ENCODE peak calls at places on chromosomes 16 and 17, in four cellular contexts. T is heart left ventricle, Z is GM12878, X is right lobe of liver. M is an unnamed sample.

GRCh38 chr17:73297934-73298861 is 13.6 kb downstream of the CDC42EP4 start:
- ATAC-seq in T (peak), X (peak), Z (peak), M (no peak)

GRCh38 chr16:19283637-19284036 is 1.9 kb upstream of the CLEC19A start:
- ATAC-seq in X (no peak), T (no peak), Z (no peak), M (no peak)

GRCh38 chr17:77893144-77894044 is 65.1 kb upstream of the TNRC6C start:
- ATAC-seq in Z (peak), T (no peak), X (no peak), M (no peak)

GRCh38 chr16:69310479-69311114 is 553 bp upstream of the VPS4A start:
- ATAC-seq in Z (peak), T (no peak), X (no peak), M (no peak)

GRCh38 chr16:3776316-3776715 is 59.0 kb upstream of the TRAP1 start:
- ATAC-seq in Z (no peak), X (peak), T (no peak), M (no peak)

GRCh38 chr17:48726916-48727286 is 1.6 kb downstream of the HOXB13 start:
- ATAC-seq in Z (no peak), X (no peak), T (no peak), M (no peak)

GRCh38 chr16:89890200-89890599 is 16.8 kb downstream of the TCF25 start:
- ATAC-seq in T (no peak), X (no peak), Z (no peak), M (no peak)

GRCh38 chr16:6732166-6732565 is 600.5 kb upstream of the RBFOX1 start:
- ATAC-seq in Z (no peak), X (no peak), T (no peak), M (no peak)

GRCh38 chr17:20184977-20185619 is 175.9 kb downstream of the SPECC1 start:
- ATAC-seq in X (peak), Z (no peak), T (no peak), M (no peak)

GRCh38 chr17:79845601-79845949 is 6.3 kb upstream of the CBX4 start:
- ATAC-seq in Z (no peak), X (peak), T (peak), M (peak)

GRCh38 chr16:12257926-12258561 is 281.5 kb downstream of the SNX29 start:
- ATAC-seq in T (peak), Z (no peak), X (peak), M (no peak)

GRCh38 chr16:1097800-1098199 is 1.8 kb upstream of the C1QTNF8 start:
- ATAC-seq in X (no peak), T (peak), Z (no peak), M (peak)

GRCh38 chr17:6843241-6843890 is 11.8 kb upstream of the TEKT1 start:
- ATAC-seq in Z (peak), X (peak), T (no peak), M (no peak)

DNA sequence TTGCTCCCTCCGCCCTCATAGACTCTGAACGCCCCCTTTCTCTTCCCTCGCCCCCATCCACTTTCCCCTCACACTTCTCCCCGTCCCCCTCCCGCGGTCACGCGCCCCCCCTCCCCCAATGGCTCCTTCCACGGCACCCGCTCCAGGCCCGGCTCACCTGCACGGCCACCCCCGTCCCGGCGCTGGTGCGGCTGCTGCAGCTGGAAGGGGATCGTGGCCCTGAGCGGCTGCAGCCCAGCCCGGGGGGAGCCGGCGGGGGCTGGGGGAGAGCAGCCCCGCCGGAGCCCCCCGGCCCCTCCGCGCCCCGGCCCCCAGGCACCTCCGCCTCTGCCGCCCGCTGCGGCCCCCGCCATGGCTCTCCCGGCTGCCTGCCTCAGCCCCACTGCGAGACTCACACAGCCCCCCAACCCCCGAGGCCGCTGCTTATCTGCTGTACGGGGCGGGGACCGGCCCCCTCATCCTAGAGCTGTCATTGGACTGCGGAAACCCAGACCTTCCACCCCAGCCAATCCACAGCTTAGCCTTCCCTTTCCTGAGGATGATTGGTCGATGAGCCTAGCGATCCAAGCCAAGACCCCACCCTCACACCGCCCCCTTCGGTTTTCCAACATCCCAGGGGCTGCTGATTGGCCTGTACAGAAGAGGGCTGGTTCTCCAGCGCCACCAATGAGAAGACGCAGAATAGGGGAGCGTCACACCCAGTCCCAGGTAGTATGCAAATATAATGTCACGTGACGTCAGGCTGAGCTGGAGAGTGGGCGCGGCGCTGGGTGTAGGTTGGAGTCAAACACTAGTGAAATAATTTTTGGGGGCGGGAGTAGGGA is at the start of gene FAM117A:
- ATAC-seq in T (peak), X (peak), Z (peak), M (peak)
- TF ChIP-seq POLR2A in T (no peak), X (peak), Z (peak), M (peak)

DNA sequence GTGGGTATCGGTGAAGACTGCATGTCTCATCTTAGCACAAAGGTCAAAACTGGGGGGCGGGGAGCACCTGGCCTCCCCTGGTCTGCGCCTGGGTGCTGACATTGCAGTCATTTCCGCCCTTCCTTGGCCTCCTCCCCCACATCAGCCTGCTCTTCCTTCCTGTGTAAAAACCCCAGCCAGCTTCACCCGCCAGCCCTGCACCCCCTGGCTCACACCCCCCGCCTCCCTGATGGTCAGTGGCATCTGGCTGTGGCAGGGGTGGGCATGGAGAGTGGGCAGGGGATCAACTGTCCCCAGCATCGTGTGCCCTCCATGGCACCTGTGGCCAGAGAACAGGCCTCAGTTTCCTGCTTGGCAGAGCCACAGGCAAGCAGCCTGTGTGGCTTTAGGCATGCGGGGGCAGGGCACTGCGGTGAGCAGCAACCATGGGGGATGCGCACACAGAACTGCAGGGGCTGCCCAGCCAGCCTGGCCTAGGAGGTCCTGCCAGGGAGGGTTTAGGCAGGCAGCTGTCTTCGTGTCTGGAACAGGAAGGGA is 26.5 kb upstream of the LASP1NB start:
- ATAC-seq in Z (peak), X (peak), T (no peak), M (no peak)
- TF ChIP-seq POLR2A in Z (peak), X (no peak), T (no peak), M (no peak)

DNA sequence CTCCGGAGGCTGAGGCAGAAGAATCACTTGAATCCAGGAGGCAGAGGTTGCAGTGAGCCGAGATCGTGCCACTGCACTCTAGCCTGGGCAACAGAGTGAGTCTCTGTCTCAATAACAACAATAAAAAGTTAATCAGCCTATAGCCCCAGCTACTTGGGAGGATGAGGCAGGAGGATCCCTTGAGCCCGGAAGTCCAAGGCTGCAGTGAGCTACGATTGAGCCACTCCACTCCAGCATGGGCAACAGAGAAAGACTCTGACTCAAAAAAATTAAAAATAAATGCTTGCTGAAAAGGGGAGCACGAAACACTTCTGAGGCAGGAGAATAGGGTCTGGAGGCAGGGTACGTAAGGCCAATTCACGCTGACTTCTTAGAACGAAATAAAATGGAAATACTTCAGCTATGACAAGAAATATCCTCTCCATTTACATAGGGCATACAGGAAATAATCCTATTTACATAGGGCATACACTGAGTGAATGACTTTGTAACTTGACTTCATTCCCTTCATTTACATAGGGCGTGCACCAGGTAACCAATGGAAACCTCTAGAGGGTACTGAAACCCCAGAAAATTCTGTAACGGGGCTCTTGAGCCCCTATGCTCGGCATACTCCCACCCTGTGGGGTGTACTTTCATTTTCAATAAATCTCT is 3.2 kb upstream of the PRPSAP1 start:
- ATAC-seq in T (no peak), Z (no peak), X (no peak), M (no peak)
- TF ChIP-seq POLR2A in T (no peak), Z (no peak), X (no peak), M (no peak)

GRCh38 chr16:30372725-30373124 is 1.9 kb upstream of the MYL11 start:
- ATAC-seq in X (no peak), T (no peak), Z (no peak), M (no peak)
- TF ChIP-seq POLR2A in X (no peak), T (no peak), Z (no peak), M (no peak)

GRCh38 chr16:30559690-30560089 is 1.5 kb upstream of the ZNF764 start:
- ATAC-seq in X (no peak), T (no peak), Z (no peak), M (no peak)

GRCh38 chr16:30557397-30557949 is 701 bp downstream of the ZNF764 start:
- ATAC-seq in Z (peak), X (peak), T (peak), M (no peak)

GRCh38 chr16:30555848-30556473 is 2.2 kb downstream of the ZNF764 start:
- ATAC-seq in Z (no peak), X (no peak), T (no peak), M (no peak)

GRCh38 chr16:30558789-30559377 is 709 bp upstream of the ZNF764 start:
- ATAC-seq in Z (no peak), X (no peak), T (no peak), M (no peak)

DNA sequence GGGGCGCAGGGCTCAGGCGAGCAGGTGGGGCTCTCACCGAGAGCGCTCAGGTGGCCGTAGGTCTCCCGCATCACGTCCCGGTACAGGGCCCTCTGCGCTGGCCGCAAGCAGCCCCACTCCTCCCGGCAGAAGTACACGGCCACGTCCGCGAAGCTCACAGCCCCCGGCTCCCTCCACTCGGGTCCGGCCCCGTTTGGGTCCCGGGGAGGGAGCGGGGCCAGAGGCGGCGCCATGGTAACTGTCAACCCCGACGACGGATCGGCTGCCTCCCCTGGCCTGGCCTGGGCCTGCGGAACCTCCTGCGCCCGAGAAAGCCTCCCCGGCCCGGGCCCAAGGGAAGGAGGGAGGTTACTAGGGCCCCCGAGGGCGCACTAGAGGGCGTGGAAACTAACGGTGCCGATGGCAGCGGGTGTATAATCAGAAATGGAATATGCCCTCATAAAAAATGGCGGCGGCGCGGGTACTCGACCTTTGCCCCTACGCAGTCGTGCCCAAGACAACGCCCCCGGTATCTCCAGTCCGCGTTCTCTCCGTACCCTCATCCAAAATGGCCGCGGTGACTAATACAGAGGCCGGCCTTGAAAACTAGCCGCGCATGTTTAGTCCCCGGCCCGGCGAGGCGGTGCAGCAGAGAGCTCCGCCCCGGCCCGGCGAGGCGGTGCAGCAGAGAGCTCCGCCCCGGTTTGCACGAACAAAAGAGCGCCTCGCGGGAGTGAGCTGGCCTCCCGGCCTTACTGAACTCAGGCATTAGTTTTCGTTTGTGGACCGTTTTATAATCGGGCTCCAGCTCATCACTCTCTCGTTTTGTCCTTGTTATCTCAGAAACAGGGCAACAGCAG is at the start of gene ZNF764:
- ATAC-seq in T (peak), Z (peak), X (peak), M (peak)
- TF ChIP-seq POLR2A in T (no peak), Z (peak), X (peak), M (peak)

GRCh38 chr17:59842901-59843652 is 49.7 kb downstream of the TUBD1 start:
- ATAC-seq in X (peak), Z (peak), T (peak), M (no peak)

GRCh38 chr17:59846391-59847165 is 46.2 kb downstream of the TUBD1 start:
- ATAC-seq in Z (peak), X (peak), T (peak), M (peak)

GRCh38 chr17:59848385-59848668 is 44.4 kb downstream of the TUBD1 start:
- ATAC-seq in T (no peak), X (no peak), Z (no peak), M (no peak)

GRCh38 chr17:59845595-59846390 is 47.0 kb downstream of the TUBD1 start:
- ATAC-seq in X (peak), T (peak), Z (peak), M (peak)

GRCh38 chr17:59844884-59845594 is 47.7 kb downstream of the TUBD1 start:
- ATAC-seq in X (no peak), Z (no peak), T (no peak), M (no peak)
- TF ChIP-seq POLR2A in X (no peak), Z (no peak), T (no peak), M (no peak)

DNA sequence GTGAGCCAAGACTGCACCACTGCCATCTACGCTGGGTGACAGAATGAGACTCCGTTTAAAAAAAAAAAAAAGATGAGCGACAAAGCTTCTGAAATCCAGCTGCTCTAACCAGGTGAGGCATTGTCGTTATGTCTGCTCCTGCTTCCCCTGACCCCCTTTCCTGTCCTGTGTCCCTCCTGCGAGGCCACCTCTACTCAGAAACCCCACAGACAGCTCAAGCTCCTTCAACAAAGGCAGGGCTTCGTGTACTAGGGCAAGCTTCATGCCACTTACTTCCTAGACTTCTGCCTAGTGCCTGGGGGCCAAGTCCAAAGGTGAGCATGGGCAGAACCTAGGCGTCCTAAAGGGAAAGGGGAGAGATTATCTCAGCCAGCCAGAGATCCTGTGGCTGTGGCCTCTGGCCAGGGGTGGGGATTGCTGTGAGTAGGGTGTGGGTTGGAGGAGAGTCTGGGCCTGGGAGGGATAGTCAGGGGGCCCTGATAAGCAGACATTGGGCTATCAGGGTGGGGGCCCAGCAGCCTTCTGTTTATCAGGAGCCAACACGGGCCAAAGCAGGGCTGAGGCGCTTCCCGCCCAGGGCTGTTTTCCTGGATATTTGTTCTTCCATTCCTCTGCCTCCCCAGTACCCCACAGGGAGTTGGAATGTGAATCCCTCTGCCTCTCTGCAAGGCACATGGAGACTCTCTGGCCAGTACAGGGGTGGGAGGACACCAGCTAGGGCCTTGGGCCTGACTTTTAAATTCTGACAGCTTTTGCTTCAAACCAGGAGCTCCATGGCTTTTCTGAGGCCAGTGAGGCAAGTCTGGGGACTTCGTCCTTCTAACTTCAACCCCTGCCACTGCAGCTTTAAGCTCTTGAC is 10.4 kb downstream of the ERAL1 start:
- ATAC-seq in Z (peak), T (peak), X (peak), M (peak)
- TF ChIP-seq POLR2A in Z (no peak), T (no peak), X (no peak), M (no peak)

DNA sequence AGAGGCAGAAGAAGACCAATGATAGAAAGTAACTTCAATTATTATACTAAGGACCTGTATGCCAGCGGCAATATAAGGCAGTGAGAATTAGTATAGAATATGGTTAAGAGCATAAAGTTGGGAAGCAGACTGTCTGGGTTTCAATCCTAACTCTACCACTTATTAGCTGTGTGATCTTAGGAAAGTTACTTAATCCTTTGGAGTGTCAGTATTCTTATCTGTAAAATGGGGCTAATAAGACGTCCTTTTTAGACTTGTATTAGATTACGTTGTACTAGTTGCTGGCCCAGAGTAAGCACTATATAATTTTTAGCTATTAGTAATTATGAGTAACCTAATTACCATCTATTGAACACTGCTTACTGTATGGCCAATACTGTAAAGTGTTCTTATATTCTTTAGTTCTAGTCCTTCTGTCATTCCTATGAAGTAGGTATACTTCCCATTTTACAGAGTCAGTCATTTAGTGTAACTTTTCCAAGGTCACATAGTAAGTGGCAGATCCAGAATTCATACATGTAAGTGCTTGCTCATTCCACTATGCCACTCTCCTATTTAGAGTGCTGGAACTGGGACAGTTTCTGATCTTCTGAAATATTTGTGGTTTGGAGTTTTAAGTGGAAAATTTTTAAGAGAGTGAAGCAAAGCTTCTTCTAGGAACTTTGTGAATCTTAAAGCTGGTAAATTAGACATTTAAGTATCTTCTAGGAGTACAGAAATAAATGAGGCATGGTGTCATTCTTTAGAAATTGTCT is 22.5 kb downstream of the HEATR9 start:
- ATAC-seq in Z (no peak), X (no peak), T (no peak), M (no peak)
- TF ChIP-seq POLR2A in Z (no peak), X (no peak), T (no peak), M (no peak)